ENCODE peak calls at places on chromosomes 3 and 15, in ten cellular contexts. R is H1; X is brain microvascular endothelial cell; K is cardiac muscle cell; M is right lobe of liver; V is body of pancreas; Q is PC-3; C is fibroblast of lung; U is CD8-positive, alpha-beta T cell; A is H9. S is an unnamed sample. For H3K27me3, the result is how much of the 10 kb centered on the place peaks cover.

GRCh38 chr3:186315581-186316354 is 46.3 kb downstream of the DGKG start:
- DNase-seq in U (no peak), A (no peak), R (no peak), Q (peak), C (peak), X (peak), M (no peak), V (no peak), K (no peak), S (no peak)

GRCh38 chr3:134603480-134603879 is 47.3 kb downstream of the KY start:
- DNase-seq in Q (no peak), M (no peak), R (no peak), X (no peak), C (no peak), A (no peak), U (no peak), V (no peak), K (no peak), S (no peak)

GRCh38 chr3:119731545-119732343 is 28.9 kb downstream of the CFAP91 start:
- DNase-seq in M (no peak), X (peak), C (peak), V (no peak), R (no peak), Q (peak), K (no peak), U (no peak), A (no peak), S (no peak)

GRCh38 chr3:46923559-46924350 is 46.2 kb downstream of the PTH1R start:
- DNase-seq in R (peak), M (peak), U (peak), C (no peak), A (peak), V (peak), X (no peak), Q (peak), K (peak), S (no peak)

GRCh38 chr15:53412542-53412941 is 346.9 kb downstream of the WDR72 start:
- DNase-seq in M (no peak), K (no peak), X (no peak), R (no peak), V (no peak), A (no peak), C (no peak), U (no peak), Q (no peak), S (no peak)

GRCh38 chr3:126473292-126474168 is 2.2 kb downstream of the ZXDC start:
- DNase-seq in V (peak), X (no peak), M (peak), U (no peak), C (no peak), Q (peak), R (no peak), K (no peak), A (no peak), S (no peak)

GRCh38 chr15:84813435-84813834 is 3.7 kb upstream of the ALPK3 start:
- DNase-seq in Q (no peak), C (no peak), R (no peak), K (no peak), A (no peak), U (no peak), M (no peak), X (no peak), V (no peak), S (no peak)

GRCh38 chr3:44562147-44562546 is 7.2 kb downstream of the ZKSCAN7 start:
- DNase-seq in K (no peak), A (no peak), U (no peak), C (no peak), V (no peak), X (no peak), R (no peak), Q (no peak), M (no peak), S (no peak)

GRCh38 chr15:32833323-32833944 is 115.6 kb downstream of the GREM1 start:
- DNase-seq in M (no peak), U (no peak), C (no peak), X (no peak), Q (peak), R (no peak), K (no peak), V (no peak), A (no peak), S (no peak)

GRCh38 chr3:116000315-116000714 is 377.0 kb downstream of the GAP43 start:
- DNase-seq in Q (peak), M (no peak), C (peak), K (peak), V (peak), U (no peak), A (no peak), R (no peak), X (peak), S (peak)

GRCh38 chr15:42994546-42994945 is 74.0 kb upstream of the TTBK2 start:
- DNase-seq in U (no peak), R (no peak), X (peak), C (peak), M (no peak), K (peak), A (no peak), Q (peak), V (no peak), S (no peak)

GRCh38 chr15:55649058-55649423 is 60.9 kb upstream of the PYGO1 start:
- DNase-seq in R (no peak), Q (peak), V (no peak), K (peak), C (peak), X (peak), A (no peak), M (no peak), U (no peak), S (no peak)

GRCh38 chr15:88912500-88912921 is 668 bp downstream of the MFGE8 start:
- DNase-seq in V (no peak), Q (no peak), M (peak), X (no peak), U (no peak), K (peak), R (no peak), C (peak), A (no peak), S (no peak)

DNA sequence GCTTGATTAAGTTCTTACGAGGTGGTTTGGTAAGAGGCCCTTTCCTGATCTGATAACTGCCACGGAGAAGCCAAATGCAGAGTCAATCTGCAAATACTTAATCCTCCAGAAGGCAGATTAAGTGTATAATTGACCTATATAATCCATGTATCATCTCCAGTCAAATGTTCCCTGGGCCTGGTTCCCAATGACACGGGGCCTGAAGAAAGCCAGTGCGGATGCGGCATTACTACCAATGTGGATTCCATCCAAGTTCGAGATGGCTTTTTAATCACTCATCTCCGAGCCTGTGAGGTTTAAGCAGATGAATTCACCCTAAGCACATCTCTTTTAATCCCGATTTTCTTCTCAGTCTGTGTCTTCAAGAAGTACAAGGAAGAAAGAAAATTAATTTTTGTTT is 60.0 kb upstream of the FEZF2 start:
- DNase-seq in R (no peak), V (no peak), A (no peak), K (no peak), Q (no peak), M (no peak), U (no peak), X (no peak), C (no peak), S (no peak)
- H3K27me3 ChIP-seq in R (under half), V (under half), A (under half), K (under half), Q (under half), M (under half), U (under half), X (under half), C (under half), S (under half)

DNA sequence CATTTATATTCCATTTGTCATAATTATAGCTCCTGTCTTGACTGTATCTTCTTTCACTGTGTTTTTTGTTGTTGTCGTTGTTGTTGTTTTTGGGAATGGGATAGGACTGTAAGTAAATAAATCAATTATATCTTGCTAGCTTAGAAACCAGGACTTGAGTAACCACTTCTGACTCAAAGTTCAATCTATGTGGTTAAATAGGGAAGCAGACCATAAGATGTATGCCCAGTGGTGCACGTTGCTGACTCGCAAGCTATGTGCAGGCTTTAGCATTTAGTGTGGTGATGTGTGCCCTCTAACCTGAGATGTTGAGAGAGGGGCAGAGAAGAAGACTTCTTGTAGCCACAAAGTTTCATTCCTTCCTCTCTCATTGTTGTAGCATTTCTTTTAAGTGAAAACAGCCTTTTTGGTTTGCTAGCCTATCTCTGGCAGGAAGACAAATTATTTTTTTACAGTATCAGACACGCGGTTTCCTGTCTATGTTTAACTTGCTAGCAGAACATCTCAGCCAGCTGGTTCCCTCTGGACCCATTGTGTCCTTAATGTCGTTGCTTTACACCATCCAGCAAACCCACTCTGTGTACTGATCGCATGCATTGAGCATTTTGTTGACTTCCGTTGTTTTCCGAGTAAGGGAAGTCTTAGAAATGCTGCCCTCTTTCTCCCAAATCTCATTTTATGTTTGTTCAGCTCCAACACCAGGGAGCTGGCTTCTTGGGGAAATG is 52.1 kb downstream of the TGFBR2 start:
- DNase-seq in M (no peak), K (peak), V (no peak), A (no peak), C (peak), Q (peak), R (no peak), X (peak), U (peak), S (no peak)
- TF ChIP-seq CTCF in M (no peak), K (no peak), V (no peak), A (no peak), C (no peak), Q (no peak), R (no peak), X (no peak), U (no peak), S (no peak)

DNA sequence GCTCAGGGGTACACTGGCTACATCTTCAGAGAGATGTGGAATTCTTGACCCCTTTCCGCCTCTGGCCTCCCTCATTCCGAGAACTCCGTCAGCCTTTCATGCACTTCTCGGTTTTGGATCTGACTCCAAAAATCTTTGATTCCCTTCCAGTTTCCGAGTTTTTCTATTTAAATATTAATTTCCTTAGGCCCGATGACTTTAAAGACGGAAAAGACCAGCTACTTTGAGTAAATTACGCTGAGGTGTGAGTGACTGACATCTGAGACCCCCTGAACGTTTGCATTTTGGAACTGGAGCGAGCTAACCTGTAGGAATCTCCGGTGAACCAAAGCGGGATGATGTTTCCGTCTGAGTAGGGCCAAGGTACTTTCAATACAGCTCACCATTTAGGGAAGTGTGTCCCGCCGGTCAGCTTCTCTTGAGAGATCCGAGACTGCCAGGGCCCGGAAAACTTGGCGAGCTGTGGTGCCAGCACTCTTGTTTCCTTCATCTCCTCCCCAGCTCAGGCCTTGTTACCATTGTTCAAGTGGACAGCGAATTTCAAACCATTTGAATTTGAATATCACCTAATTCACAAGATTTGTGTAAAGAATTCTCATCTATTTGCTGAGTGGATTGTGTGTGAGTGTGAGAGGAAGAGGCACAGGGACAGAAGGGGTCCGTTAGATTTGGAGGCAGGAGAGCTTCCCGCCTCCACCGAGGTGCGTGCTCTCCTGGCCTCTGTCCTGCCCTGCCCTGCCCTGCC is 5.4 kb downstream of the SOX14 start:
- DNase-seq in M (no peak), Q (no peak), A (no peak), R (no peak), C (no peak), X (no peak), K (no peak), U (no peak), V (no peak), S (no peak)
- H3K27me3 ChIP-seq in M (half or more), Q (half or more), A (half or more), R (half or more), C (half or more), X (half or more), K (half or more), U (under half), V (under half), S (half or more)

DNA sequence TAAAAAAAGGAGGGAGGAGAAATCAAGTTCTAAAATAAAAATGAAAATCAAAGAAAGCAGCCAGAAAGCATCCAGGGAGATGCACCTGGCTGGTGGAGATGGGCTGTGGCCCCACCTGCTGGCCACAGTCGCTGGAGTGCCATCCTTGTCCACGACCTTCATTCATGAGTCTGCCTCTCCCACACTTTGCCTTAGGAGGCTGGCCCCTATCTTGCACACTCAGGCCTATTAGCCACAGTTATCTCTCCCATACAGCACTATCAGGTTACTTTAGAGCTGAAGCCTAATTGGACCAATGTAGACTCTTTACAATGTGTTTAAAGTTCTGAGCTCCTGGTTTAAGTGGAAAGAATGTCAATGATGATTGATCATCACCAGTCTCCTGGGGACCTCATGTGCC is 392.0 kb upstream of the RORA start:
- DNase-seq in C (no peak), M (peak), A (peak), X (no peak), V (peak), R (peak), U (no peak), K (peak), Q (peak), S (no peak)
- TF ChIP-seq CTCF in C (no peak), M (peak), A (peak), X (peak), V (peak), R (peak), U (peak), K (peak), Q (peak), S (peak)

GRCh38 chr15:94238539-94239118 is 7.3 kb downstream of the MCTP2 start:
- DNase-seq in U (no peak), A (no peak), C (no peak), R (no peak), X (no peak), V (no peak), Q (no peak), K (no peak), M (no peak), S (no peak)

GRCh38 chr15:94235681-94236080 is 4.3 kb downstream of the MCTP2 start:
- DNase-seq in C (no peak), U (no peak), Q (no peak), V (no peak), R (no peak), K (no peak), M (no peak), X (no peak), A (no peak), S (no peak)

GRCh38 chr15:94239474-94239873 is 8.1 kb downstream of the MCTP2 start:
- DNase-seq in K (no peak), Q (no peak), M (no peak), V (no peak), A (no peak), C (no peak), X (no peak), U (no peak), R (no peak), S (no peak)

GRCh38 chr15:94236638-94237037 is 5.3 kb downstream of the MCTP2 start:
- DNase-seq in R (no peak), X (peak), A (no peak), Q (peak), K (no peak), V (peak), U (no peak), C (no peak), M (no peak), S (no peak)

GRCh38 chr15:94237903-94238302 is 6.5 kb downstream of the MCTP2 start:
- DNase-seq in U (no peak), C (no peak), M (no peak), V (no peak), Q (peak), X (peak), K (no peak), R (no peak), A (no peak), S (no peak)
- H3K27me3 ChIP-seq in U (under half), C (under half), M (under half), V (under half), Q (under half), X (under half), K (under half), R (under half), A (under half), S (under half)